ENCODE peak calls at places on chromosomes 4 and X, in five cellular contexts. Z is HCT116, N is K562, B is HepG2, C is GM12878. U is an unnamed sample.

GRCh38 chr4:80461412-80461811 is 125.9 kb downstream of the CFAP299 start:
- DNase-seq in N (no peak), Z (no peak), B (no peak), C (no peak), U (no peak)

GRCh38 chr4:133152801-133153526 is 3.9 kb downstream of the PCDH10 start:
- DNase-seq in C (no peak), B (no peak), Z (no peak), N (no peak), U (no peak)

GRCh38 chrX:71533850-71534515 is 1.1 kb downstream of the OGT start:
- DNase-seq in N (peak; percentile 33), Z (no peak), C (no peak), B (peak; percentile 7), U (peak; percentile 42)

GRCh38 chrX:30615229-30615628 is 37.7 kb upstream of the TASL start:
- DNase-seq in Z (no peak), C (no peak), N (no peak), B (no peak), U (no peak)

GRCh38 chr4:36255575-36255974 is 11.3 kb upstream of the ARAP2 start:
- DNase-seq in Z (no peak), N (no peak), B (no peak), C (peak; percentile 92), U (no peak)

GRCh38 chr4:80540785-80541469 is 205.4 kb downstream of the CFAP299 start:
- DNase-seq in C (peak; percentile 36), Z (no peak), N (no peak), B (no peak), U (no peak)

GRCh38 chr4:25939330-25939729 is 25.3 kb downstream of the SMIM20 start:
- DNase-seq in N (no peak), C (no peak), Z (no peak), B (no peak), U (no peak)

GRCh38 chr4:183563874-183564273 is 59.0 kb downstream of the ING2 start:
- DNase-seq in C (no peak), B (no peak), N (no peak), Z (no peak), U (no peak)

GRCh38 chr4:171650543-171650942 is 162.7 kb upstream of the GALNTL6 start:
- DNase-seq in C (no peak), B (peak; percentile 3), N (no peak), Z (no peak), U (peak; percentile 8)

GRCh38 chr4:6281436-6282144 is 11.9 kb downstream of the WFS1 start:
- DNase-seq in B (no peak), C (no peak), N (no peak), Z (no peak), U (no peak)

GRCh38 chrX:30181353-30181752 is 34.0 kb upstream of the MAGEB2 start:
- DNase-seq in B (no peak), N (no peak), Z (no peak), C (no peak), U (no peak)

GRCh38 chr4:170386974-170387373 is 297.2 kb upstream of the AADAT start:
- DNase-seq in B (no peak), N (no peak), Z (no peak), C (no peak), U (no peak)

GRCh38 chrX:140274761-140275525 is 229.9 kb downstream of the SOX3 start:
- DNase-seq in B (no peak), C (no peak), N (no peak), Z (no peak), U (no peak)

GRCh38 chr4:54322817-54323417 is 93.8 kb downstream of the PDGFRA start:
- DNase-seq in N (peak; percentile 64), Z (peak; percentile 57), B (peak; percentile 68), C (no peak), U (peak; percentile 82)

GRCh38 chr4:108762559-108763225 is at the start of gene ETNPPL:
- DNase-seq in B (peak; percentile 21), C (no peak), Z (no peak), N (no peak), U (peak; percentile 55)

GRCh38 chrX:129983575-129984131 is 1.2 kb downstream of the BCORL1 start:
- DNase-seq in B (no peak), Z (no peak), C (no peak), N (peak; percentile 38), U (peak; percentile 80)

GRCh38 chr4:24210332-24210902 is 320.6 kb upstream of the PPARGC1A start:
- DNase-seq in Z (no peak), C (no peak), N (no peak), B (no peak), U (no peak)

GRCh38 chrX:37367946-37368345 is 18.8 kb downstream of the PRRG1 start:
- DNase-seq in B (no peak), C (no peak), Z (no peak), N (no peak), U (no peak)

GRCh38 chrX:103554687-103555417 is 30.5 kb upstream of the TCEAL4 start:
- DNase-seq in N (peak; percentile 54), B (no peak), Z (no peak), C (no peak), U (peak; percentile 41)

GRCh38 chr4:106763044-106763443 is 273.1 kb downstream of the DKK2 start:
- DNase-seq in N (no peak), C (no peak), Z (no peak), B (no peak), U (no peak)

GRCh38 chr4:17869327-17869726 is 58.5 kb downstream of the NCAPG start:
- DNase-seq in B (no peak), N (no peak), Z (no peak), C (no peak), U (no peak)

GRCh38 chr4:153248641-153249198 is 44.5 kb downstream of the TRIM2 start:
- DNase-seq in Z (no peak), C (no peak), B (no peak), N (no peak), U (peak; percentile 20)

GRCh38 chr4:38334791-38335190 is 329.2 kb upstream of the KLF3 start:
- DNase-seq in N (no peak), Z (no peak), B (no peak), C (no peak), U (no peak)

GRCh38 chr4:105670684-105671083 is 37.8 kb downstream of the INTS12 start:
- DNase-seq in Z (no peak), N (no peak), C (no peak), B (peak; percentile 23), U (no peak)

GRCh38 chr4:127685292-127685691 is 44.9 kb upstream of the SLC25A31 start:
- DNase-seq in B (peak; percentile 15), Z (peak; percentile 2), C (no peak), N (no peak), U (no peak)

GRCh38 chr4:127687580-127687979 is 42.6 kb upstream of the SLC25A31 start:
- DNase-seq in B (no peak), C (no peak), N (no peak), Z (no peak), U (no peak)

DNA sequence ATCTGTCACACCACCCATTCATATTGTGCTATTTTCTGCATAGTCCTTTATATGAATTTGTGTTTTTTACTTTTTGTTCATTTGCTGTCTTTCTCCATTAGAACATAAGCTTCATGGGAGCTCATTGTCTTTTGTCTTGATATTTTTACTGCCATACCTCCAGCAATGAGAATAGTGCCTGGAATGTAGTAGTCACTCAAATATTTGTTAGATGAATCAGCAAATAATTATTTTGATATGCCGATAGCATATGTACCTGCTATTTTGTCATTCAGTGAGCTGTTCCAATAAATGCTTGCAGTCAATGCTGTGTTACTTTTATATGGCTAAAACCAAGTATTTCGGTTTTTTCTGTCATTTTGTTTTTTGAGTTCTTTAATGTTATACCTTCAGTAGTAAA is 43.5 kb upstream of the SLC25A31 start:
- DNase-seq in Z (peak; percentile 45), C (no peak), B (no peak), N (no peak), U (no peak)
- TF ChIP-seq ZBTB33 in Z (no peak), C (no peak), B (no peak), N (no peak), U (no peak)

GRCh38 chrX:120560842-120561633 is at the start of gene CUL4B:
- DNase-seq in B (peak; percentile 91), Z (peak; percentile 86), N (peak; percentile 92), C (peak; percentile 72), U (peak; percentile 88)

GRCh38 chrX:120562569-120562926 is 1.8 kb upstream of the CUL4B start:
- DNase-seq in N (no peak), Z (no peak), C (no peak), B (no peak), U (no peak)

GRCh38 chrX:120560405-120560841 is 339 bp downstream of the CUL4B start:
- DNase-seq in C (no peak), Z (no peak), N (no peak), B (peak; percentile 32), U (no peak)

GRCh38 chrX:120559799-120560198 is 963 bp downstream of the CUL4B start:
- DNase-seq in C (no peak), N (no peak), B (no peak), Z (no peak), U (no peak)

DNA sequence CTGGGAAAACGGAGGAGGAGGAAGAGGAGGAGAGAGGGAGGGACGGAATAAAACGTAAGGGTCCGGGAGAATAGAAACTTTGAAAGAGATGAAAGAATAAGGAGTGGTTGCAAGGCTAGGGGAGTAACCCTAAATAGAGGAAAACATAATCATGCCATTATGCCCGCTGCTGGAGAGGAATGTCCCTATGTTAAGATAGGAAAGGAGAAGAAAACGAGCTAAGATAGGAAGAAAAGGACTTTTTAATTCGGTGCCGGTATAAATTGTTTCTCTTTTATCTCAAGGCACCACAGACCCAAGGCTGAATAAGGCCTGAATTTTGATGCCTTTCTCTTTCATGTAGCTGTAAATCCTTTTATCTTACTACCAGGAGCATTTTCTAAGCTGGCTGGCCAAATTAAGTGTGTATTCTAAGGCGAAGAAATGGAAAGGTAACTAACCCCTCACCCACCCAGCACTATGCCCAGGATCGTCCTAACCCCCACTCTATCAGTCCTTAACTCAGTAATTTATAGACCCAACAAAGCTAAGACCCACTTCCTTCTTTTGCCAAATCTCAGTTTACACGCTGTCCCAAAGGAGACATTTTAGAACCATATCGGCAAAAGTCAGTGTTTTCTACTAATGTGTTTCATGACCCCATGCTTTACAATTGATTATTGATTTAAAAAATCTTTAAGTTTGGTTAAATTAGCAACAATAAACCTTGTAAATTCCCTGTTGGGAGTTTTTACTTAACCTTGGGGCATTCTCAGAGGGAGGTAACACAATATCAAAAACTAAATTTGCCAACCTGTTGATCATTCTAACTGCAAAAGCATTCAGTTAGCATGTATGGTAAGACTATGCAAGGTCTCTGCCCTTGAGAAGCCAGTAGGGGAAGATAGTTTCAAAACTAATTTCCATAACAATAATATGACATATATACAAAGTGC is 1.1 kb upstream of the CUL4B start:
- DNase-seq in C (no peak), Z (no peak), N (no peak), B (no peak), U (no peak)
- TF ChIP-seq POLR2AphosphoS5 in C (peak; percentile 19), Z (peak; percentile 74), N (no peak), B (peak; percentile 39), U (peak; percentile 41)

GRCh38 chr4:55754754-55755350 is 64.7 kb upstream of the EXOC1L start:
- DNase-seq in C (no peak), Z (peak; percentile 13), N (no peak), B (no peak), U (no peak)
- TF ChIP-seq ZBTB33 in C (no peak), Z (no peak), N (no peak), B (no peak), U (no peak)

GRCh38 chr4:123345132-123345923 is 51.3 kb upstream of the SPRY1 start:
- DNase-seq in B (no peak), Z (no peak), C (no peak), N (no peak), U (no peak)

GRCh38 chr4:123342498-123342897 is 54.1 kb upstream of the SPRY1 start:
- DNase-seq in N (no peak), C (no peak), Z (no peak), B (peak; percentile 69), U (no peak)

GRCh38 chr4:123345924-123346300 is 50.7 kb upstream of the SPRY1 start:
- DNase-seq in B (no peak), N (no peak), C (no peak), Z (no peak), U (no peak)

GRCh38 chr4:123346330-123346940 is 50.2 kb upstream of the SPRY1 start:
- DNase-seq in N (no peak), B (no peak), C (no peak), Z (no peak), U (no peak)

GRCh38 chr4:123343400-123344060 is 53.1 kb upstream of the SPRY1 start:
- DNase-seq in C (no peak), Z (no peak), B (no peak), N (no peak), U (no peak)
- TF ChIP-seq POLR2AphosphoS5 in C (no peak), Z (no peak), B (no peak), N (no peak), U (no peak)